ENCODE peak calls at places on chromosomes 1 and 21, in nine cellular contexts. S is cardiac muscle cell; U is CD8-positive, alpha-beta T cell; C is lung; P is BJ; A is neural progenitor cell; J is psoas muscle; V is GM12864; Q is Panc1. D is an unnamed sample.
A peak's percentile ranks its signal among the peaks of the same experiment; 100 is the strongest.

GRCh38 chr1:2451744-2452582 is 24.1 kb upstream of the PLCH2 start:
- DNase-seq in S (peak; percentile 24), U (no peak), C (no peak), P (peak; percentile 64), A (no peak), J (no peak), V (no peak), Q (peak; percentile 83), D (peak; percentile 12)

GRCh38 chr1:2104621-2105427 is 54.6 kb downstream of the PRKCZ start:
- DNase-seq in S (no peak), U (no peak), C (peak; percentile 86), P (no peak), A (peak; percentile 41), J (no peak), V (no peak), Q (no peak), D (no peak)

GRCh38 chr1:163813251-163813650 is 491.5 kb downstream of the NUF2 start:
- DNase-seq in S (no peak), U (no peak), C (no peak), P (no peak), A (no peak), J (no peak), V (no peak), Q (no peak), D (no peak)

GRCh38 chr1:225754940-225755635 is 22.5 kb upstream of the SRP9 start:
- DNase-seq in S (peak; percentile 94), U (no peak), C (no peak), P (peak; percentile 78), A (no peak), J (no peak), V (no peak), Q (peak; percentile 58), D (no peak)

GRCh38 chr1:173112129-173112528 is 61.4 kb upstream of the TNFSF18 start:
- DNase-seq in S (peak; percentile 71), U (no peak), C (no peak), P (no peak), A (no peak), J (no peak), V (peak; percentile 76), Q (no peak), D (no peak)

GRCh38 chr21:41851090-41851790 is 27.9 kb downstream of the PRDM15 start:
- DNase-seq in S (peak; percentile 37), U (no peak), C (no peak), P (no peak), A (no peak), J (no peak), V (no peak), Q (no peak), D (no peak)

GRCh38 chr1:60916926-60917325 is 165.4 kb upstream of the NFIA start:
- DNase-seq in S (no peak), U (no peak), C (no peak), P (no peak), A (peak; percentile 85), J (no peak), V (no peak), Q (no peak), D (no peak)

GRCh38 chr1:164743991-164744390 is 185.0 kb downstream of the PBX1 start:
- DNase-seq in S (no peak), U (no peak), C (no peak), P (no peak), A (no peak), J (no peak), V (no peak), Q (no peak), D (no peak)

GRCh38 chr1:25232027-25232865 is at the start of gene SYF2:
- DNase-seq in S (peak; percentile 96), U (peak; percentile 91), C (peak; percentile 91), P (peak; percentile 74), A (peak; percentile 95), J (peak; percentile 96), V (peak; percentile 87), Q (peak; percentile 83), D (peak; percentile 82)

GRCh38 chr1:235624751-235625192 is 24.8 kb downstream of the GNG4 start:
- DNase-seq in S (peak; percentile 83), U (no peak), C (no peak), P (no peak), A (no peak), J (no peak), V (no peak), Q (no peak), D (no peak)

GRCh38 chr1:152313970-152314369 is 11.1 kb downstream of the FLG start:
- DNase-seq in S (no peak), U (no peak), C (no peak), P (no peak), A (no peak), J (no peak), V (no peak), Q (no peak), D (no peak)

GRCh38 chr1:99469641-99470040 is 176.3 kb upstream of the PALMD start:
- DNase-seq in S (no peak), U (no peak), C (no peak), P (no peak), A (no peak), J (no peak), V (no peak), Q (no peak), D (no peak)

GRCh38 chr1:58885998-58886397 is 102.2 kb upstream of the JUN start:
- DNase-seq in S (peak; percentile 42), U (peak; percentile 37), C (no peak), P (no peak), A (no peak), J (peak; percentile 81), V (no peak), Q (no peak), D (no peak)

GRCh38 chr1:36306902-36307456 is 811 bp downstream of the SH3D21 start:
- DNase-seq in S (peak; percentile 93), U (peak; percentile 94), C (peak; percentile 91), P (peak; percentile 69), A (peak; percentile 99), J (peak; percentile 95), V (peak; percentile 81), Q (peak; percentile 50), D (peak; percentile 97)
- TF ChIP-seq CTCF in S (no peak), U (no peak), C (no peak), P (no peak), A (no peak), J (no peak), V (no peak), Q (no peak), D (no peak)

DNA sequence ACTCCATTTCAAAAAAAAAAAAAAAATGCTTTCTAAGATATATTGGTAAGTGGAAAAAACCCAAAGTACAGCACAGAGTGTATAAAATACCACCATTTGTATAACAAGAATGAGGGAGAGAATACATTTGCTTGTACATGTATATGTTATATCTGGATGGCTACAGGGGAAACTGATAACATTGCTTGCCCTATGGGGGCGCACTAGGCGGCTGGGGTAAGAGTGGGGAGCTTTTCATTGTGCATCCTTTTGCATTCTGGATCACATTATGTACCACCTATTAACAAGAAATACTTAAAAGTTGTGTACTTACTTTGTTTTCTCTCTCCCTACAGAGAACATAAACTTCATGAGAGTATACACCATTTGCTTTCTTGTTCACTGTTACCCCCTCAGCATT is 28.6 kb upstream of the OPRD1 start:
- DNase-seq in S (no peak), U (no peak), C (no peak), P (no peak), A (no peak), J (no peak), V (no peak), Q (no peak), D (no peak)
- TF ChIP-seq CTCF in S (no peak), U (no peak), C (no peak), P (no peak), A (no peak), J (no peak), V (no peak), Q (no peak), D (no peak)

GRCh38 chr1:20663969-20664715 is 3.0 kb upstream of the DDOST start:
- DNase-seq in S (no peak), U (no peak), C (no peak), P (no peak), A (no peak), J (no peak), V (no peak), Q (no peak), D (no peak)

GRCh38 chr1:20662110-20662475 is 924 bp upstream of the DDOST start:
- DNase-seq in S (no peak), U (no peak), C (no peak), P (no peak), A (no peak), J (no peak), V (no peak), Q (no peak), D (no peak)

GRCh38 chr1:20665736-20666135 is 4.6 kb upstream of the DDOST start:
- DNase-seq in S (no peak), U (no peak), C (no peak), P (no peak), A (no peak), J (no peak), V (no peak), Q (no peak), D (no peak)

GRCh38 chr1:20661235-20662109 is at the start of gene DDOST:
- DNase-seq in S (peak; percentile 98), U (peak; percentile 94), C (peak; percentile 97), P (peak; percentile 92), A (peak; percentile 99), J (peak; percentile 98), V (peak; percentile 98), Q (peak; percentile 94), D (peak; percentile 92)

DNA sequence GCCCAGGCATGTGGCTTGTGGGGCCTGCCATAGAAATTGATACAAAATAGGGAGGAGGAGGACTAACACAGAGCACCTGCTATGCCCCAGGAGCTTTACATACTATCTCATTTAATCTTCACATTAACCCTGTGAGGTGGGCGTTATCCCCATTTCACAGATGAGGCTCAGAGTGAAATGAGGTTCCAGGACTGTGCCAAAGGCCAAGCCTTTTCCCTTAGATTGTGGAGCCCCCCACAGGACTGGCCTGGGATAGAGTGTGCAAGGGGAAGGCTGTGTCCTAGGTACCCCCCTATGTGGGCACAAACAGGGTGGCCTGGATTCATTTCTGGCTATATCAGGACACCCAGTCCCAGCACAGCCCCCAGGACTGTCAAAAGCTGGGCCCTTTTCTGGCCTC is 2.2 kb upstream of the DDOST start:
- DNase-seq in S (no peak), U (no peak), C (no peak), P (no peak), A (no peak), J (no peak), V (no peak), Q (no peak), D (no peak)
- TF ChIP-seq CTCF in S (no peak), U (no peak), C (no peak), P (no peak), A (peak; percentile 15), J (no peak), V (no peak), Q (no peak), D (no peak)

GRCh38 chr1:106344494-106344893 is 712.0 kb upstream of the PRMT6 start:
- DNase-seq in S (no peak), U (no peak), C (no peak), P (no peak), A (no peak), J (no peak), V (no peak), Q (no peak), D (no peak)
- TF ChIP-seq CTCF in S (no peak), U (no peak), C (no peak), P (no peak), A (no peak), J (no peak), V (no peak), Q (no peak), D (no peak)

GRCh38 chr1:154014154-154014910 is 23.8 kb downstream of the RPS27 start:
- DNase-seq in S (peak; percentile 44), U (no peak), C (no peak), P (peak; percentile 11), A (no peak), J (no peak), V (no peak), Q (no peak), D (no peak)
- TF ChIP-seq CTCF in S (no peak), U (no peak), C (no peak), P (no peak), A (no peak), J (no peak), V (no peak), Q (no peak), D (no peak)